ENCODE peak calls at places on chromosomes 4 and X, in four cellular contexts. T is GM12891, K is tibial nerve, Q is IMR-90. U is an unnamed sample.

GRCh38 chr4:5009796-5010195 is 9.5 kb downstream of the CYTL1 start:
- DNase-seq in T (no peak), K (no peak), Q (no peak), U (no peak)

GRCh38 chr4:112231779-112232713 is at the start of gene AP1AR:
- DNase-seq in T (peak; percentile 75), K (peak; percentile 32), Q (peak; percentile 64), U (peak; percentile 76)

GRCh38 chr4:68336530-68336929 is 13.4 kb downstream of the YTHDC1 start:
- DNase-seq in T (no peak), K (no peak), Q (no peak), U (no peak)

GRCh38 chr4:20506827-20507226 is 193.4 kb upstream of the PACRGL start:
- DNase-seq in T (no peak), K (no peak), Q (peak; percentile 90), U (no peak)

GRCh38 chr4:121675715-121676114 is 21.1 kb downstream of the ANXA5 start:
- DNase-seq in T (no peak), K (no peak), Q (peak; percentile 61), U (peak; percentile 69)

GRCh38 chr4:148497258-148497657 is 55.0 kb upstream of the NR3C2 start:
- DNase-seq in T (no peak), K (no peak), Q (no peak), U (no peak)

GRCh38 chr4:96776922-96777510 is 937.1 kb downstream of the PDHA2 start:
- DNase-seq in T (no peak), K (no peak), Q (no peak), U (no peak)

GRCh38 chr4:8427761-8428287 is 12.7 kb downstream of the ACOX3 start:
- DNase-seq in T (no peak), K (no peak), Q (peak; percentile 33), U (no peak)

GRCh38 chrX:48576108-48576507 is 1.8 kb downstream of the RBM3 start:
- DNase-seq in T (no peak), K (no peak), Q (no peak), U (no peak)

GRCh38 chr4:141899541-141899940 is 263.2 kb downstream of the IL15 start:
- DNase-seq in T (no peak), K (no peak), Q (no peak), U (no peak)

GRCh38 chr4:81180916-81181315 is 34.1 kb downstream of the PRKG2 start:
- DNase-seq in T (no peak), K (no peak), Q (no peak), U (no peak)

DNA sequence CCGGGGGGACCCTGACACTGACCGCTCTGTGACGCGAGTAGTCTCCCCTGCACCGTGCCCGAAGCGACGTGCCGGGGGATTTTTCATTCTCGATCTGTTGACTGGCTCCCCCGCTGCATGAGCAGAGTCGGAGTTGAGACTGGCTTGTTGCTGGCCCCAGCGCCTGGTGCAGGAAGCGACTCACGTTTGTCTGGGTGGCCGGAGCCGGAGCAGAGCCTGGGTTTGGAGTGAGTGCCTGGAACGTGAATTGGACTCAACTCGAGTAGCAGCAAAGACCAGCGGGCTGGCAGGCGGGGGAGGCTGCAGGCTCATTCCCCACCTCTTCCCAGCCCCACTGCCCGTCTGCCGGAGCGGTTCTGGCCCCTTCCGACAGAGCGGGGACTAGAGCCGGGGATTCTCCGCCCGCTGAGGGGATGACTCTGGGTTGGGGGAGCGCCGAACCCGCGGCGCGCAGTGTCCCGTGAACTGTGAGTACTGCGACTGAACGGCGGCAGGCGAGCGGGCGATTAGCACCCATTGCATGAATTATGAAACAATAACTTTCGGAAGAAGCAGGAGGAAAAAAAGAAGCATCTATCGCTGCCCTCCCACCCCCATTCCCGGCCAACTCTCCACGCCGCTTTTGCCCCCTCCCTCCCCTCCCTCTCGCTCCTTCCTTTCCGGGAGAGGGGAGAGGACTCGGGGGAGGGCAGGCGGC is 635 bp downstream of the PCDH7 start:
- DNase-seq in T (no peak), K (no peak), Q (peak; percentile 61), U (peak; percentile 19)
- TF ChIP-seq POLR2A in T (no peak), K (no peak), Q (no peak), U (no peak)

DNA sequence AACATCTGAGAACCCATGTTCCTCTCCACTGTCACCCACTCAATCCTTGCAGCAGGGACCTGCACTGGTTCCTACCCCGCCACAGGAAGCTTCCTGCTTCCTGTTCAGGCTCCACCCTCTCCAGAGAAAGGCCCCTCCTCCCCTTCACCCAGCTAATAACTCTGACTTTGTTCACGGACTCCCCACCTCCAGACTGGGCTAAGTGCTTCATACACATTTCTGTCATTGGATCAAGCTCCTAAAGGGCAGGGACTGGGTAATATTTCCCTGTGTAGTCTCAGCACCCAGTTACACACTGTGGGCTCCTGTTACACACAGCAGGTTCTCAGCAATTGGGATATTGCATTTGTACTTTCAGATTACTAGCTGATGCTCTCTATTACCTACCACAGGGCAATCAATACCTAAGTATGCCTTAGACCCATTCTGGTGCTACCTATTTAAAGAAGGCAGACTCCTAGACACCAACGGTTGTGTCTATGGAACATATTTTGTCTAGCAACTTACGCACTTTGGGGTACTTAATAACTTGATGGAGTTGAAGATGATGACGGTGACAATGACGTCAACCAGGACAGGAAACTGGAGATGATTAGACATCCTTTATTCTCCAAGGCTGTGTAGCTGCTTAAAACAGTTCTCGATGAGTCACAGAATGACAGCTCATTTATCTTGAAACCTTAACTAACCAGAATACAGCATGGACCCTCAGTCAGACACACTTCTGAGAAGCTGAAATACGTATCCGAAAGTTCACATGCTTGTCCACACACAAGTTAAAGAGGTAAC is 58.1 kb downstream of the MAML3 start:
- DNase-seq in T (no peak), K (no peak), Q (peak; percentile 100), U (peak; percentile 66)
- TF ChIP-seq POLR2A in T (no peak), K (no peak), Q (peak; percentile 78), U (no peak)

GRCh38 chr4:183588169-183588675 is 70.8 kb downstream of the RWDD4 start:
- DNase-seq in T (no peak), K (no peak), Q (peak; percentile 51), U (no peak)
- TF ChIP-seq POLR2A in T (no peak), K (no peak), Q (no peak), U (peak; percentile 50)

GRCh38 chr4:110193822-110194761 is 4.3 kb downstream of the ELOVL6 start:
- DNase-seq in T (peak; percentile 41), K (peak; percentile 42), Q (peak; percentile 97), U (peak; percentile 82)
- TF ChIP-seq POLR2A in T (peak; percentile 79), K (no peak), Q (peak; percentile 54), U (peak; percentile 78)

GRCh38 chr4:44674471-44674870 is 3.7 kb upstream of the GUF1 start:
- DNase-seq in T (no peak), K (no peak), Q (no peak), U (no peak)

GRCh38 chr4:44679060-44679459 is 840 bp downstream of the GUF1 start:
- DNase-seq in T (no peak), K (no peak), Q (no peak), U (no peak)

DNA sequence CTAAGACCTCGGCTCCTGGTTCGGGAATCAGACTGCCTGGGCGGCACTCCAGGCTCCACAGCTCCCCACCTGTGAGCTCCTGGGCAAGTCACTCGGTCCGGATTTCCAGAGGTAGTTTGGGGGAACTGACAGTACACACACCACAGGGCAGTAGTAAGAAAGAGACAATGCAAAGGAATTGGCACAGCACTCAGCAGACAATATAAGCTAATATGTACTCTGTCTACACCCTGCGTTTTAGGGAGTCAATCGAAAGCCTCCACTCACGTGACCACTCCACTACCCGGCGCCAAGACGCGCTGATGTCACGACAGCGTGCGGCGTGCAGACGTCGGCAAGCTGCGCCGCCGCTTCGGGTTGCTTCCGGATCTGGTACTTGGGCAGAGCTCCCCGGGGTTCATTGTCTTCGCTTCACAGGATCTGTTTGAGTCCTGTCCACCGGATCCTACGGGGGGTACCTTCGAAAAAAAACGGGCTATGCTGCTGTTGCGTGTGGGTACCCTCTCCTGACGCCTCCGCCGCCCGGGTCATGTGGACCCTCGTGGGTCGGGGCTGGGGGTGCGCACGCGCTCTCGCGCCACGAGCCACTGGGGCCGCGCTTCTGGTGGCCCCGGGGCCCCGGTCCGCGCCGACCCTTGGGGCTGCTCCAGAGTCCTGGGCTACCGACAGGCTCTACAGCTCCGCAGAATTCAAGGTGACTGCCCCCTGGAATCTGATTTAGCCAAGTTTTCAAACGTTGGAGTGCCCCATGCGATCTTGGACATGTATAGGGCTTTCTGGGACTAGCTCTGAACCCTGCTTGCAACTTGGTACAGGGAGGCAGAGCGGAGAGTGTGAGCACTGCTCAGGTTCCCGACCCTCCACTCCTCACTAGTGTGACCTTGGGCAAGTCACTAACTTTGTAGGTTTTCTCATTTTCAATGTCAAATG is at the start of gene GUF1:
- DNase-seq in T (peak; percentile 59), K (peak; percentile 70), Q (peak; percentile 86), U (peak; percentile 95)
- TF ChIP-seq POLR2A in T (peak; percentile 95), K (peak; percentile 9), Q (peak; percentile 90), U (peak; percentile 59)

DNA sequence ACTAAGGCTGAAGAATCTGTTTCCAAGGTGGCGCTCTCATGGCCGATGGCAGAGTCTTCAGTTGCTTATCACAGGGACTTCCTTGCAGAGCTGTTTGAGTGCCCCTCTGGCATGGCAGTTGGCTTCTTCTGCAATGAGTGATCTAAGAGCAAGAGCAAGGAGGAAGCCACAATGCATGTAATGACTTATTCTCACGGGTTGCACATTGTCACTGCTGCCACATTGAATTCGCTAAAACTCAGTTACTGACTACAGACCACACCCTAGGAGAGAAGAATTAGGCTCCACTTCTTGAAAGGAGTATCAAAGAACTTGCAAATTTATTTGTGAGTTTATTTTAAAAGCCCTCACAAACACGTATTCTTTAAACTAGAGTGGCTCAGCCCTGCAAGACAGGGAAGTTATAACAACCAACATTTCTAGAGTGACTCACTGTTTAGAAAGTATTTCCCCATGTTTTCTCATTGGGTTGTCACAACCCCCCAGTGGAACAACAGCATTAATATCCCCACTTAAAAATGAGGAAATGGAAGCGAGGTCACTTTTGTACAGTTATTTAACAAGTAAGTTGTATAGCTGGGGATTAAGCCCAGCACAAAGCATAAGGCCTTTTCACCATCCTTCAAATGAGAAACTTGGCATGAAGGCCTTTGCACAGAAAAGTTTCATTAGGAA is 32.4 kb upstream of the RBPJ start:
- DNase-seq in T (no peak), K (no peak), Q (peak; percentile 77), U (peak; percentile 11)
- TF ChIP-seq POLR2A in T (no peak), K (no peak), Q (no peak), U (no peak)

GRCh38 chrX:6729581-6729980 is 194.7 kb upstream of the VCX3A start:
- DNase-seq in T (no peak), K (no peak), Q (no peak), U (no peak)
- TF ChIP-seq POLR2A in T (no peak), K (no peak), Q (no peak), U (no peak)

DNA sequence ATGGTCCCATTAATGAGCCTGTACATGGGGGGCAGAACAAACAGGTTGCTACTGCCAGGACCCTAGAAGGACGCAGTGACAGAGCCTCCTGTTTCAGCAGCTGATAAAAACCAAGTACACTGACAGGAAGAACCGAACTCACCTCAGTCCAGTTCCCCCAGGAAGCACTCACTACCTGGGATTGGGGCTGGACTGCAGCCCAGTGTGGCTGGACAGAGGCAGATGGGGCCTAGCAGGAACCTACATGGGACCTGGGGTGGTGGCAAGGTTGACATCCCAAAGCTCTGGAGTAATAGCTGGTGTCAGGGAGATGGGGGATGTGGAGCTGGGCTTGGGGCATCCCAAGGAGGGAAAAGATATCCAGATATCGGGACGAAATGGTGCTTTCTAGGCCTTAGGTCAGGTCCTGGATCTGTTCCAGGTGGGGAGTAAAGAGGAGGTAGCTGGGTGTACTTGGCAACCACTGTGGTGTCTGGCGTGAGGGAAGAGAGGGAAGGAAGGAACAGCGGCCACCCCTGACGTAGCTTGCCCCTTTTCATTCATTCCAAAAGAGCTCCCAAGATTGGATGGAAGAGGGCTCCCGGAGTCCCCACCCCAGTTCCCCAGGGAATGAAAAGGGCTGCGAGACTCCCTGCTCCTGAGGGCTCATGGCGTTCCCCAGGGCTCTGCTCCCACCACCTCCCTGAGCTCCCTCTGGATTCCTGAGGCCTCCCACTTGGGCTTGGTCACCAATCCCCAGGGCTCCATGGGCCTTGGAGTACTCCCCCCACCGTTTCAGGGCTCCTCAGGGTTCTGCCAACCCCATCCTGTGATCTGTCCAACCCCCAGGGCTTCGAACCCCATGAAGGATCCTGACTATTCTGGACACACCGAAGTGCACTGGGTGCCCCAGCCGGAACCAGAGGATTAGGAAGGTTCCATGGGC is 4.5 kb downstream of the EMD start:
- DNase-seq in T (no peak), K (no peak), Q (no peak), U (no peak)
- TF ChIP-seq POLR2A in T (no peak), K (no peak), Q (no peak), U (no peak)

U was measured in adrenal gland.